ENCODE peak calls at places on chromosomes 4 and X, in four cellular contexts. One of them, this sample, is unnamed.
A peak's percentile ranks its signal among the peaks of the same experiment; 100 is the strongest.

GRCh38 chrX:93419642-93420041 is 253.7 kb downstream of the NAP1L3 start:
- DNase-seq in HepG2: no peak
- DNase-seq in H1: no peak
- DNase-seq in SK-N-SH: no peak
- DNase-seq in this sample: no peak

GRCh38 chr4:84680956-84681355 is 98.0 kb downstream of the CDS1 start:
- DNase-seq in SK-N-SH: no peak
- DNase-seq in H1: no peak
- DNase-seq in HepG2: no peak
- DNase-seq in this sample: no peak

GRCh38 chr4:170990989-170991589 is 822.1 kb upstream of the GALNTL6 start:
- DNase-seq in HepG2: peak; percentile 23
- DNase-seq in H1: peak; percentile 55
- DNase-seq in SK-N-SH: peak; percentile 17
- DNase-seq in this sample: no peak

GRCh38 chrX:101430457-101431078 is 22.5 kb downstream of the HNRNPH2 start:
- DNase-seq in SK-N-SH: no peak
- DNase-seq in H1: no peak
- DNase-seq in HepG2: no peak
- DNase-seq in this sample: no peak

GRCh38 chr4:149264093-149264733 is 551.4 kb downstream of the IQCM start:
- DNase-seq in HepG2: peak; percentile 50
- DNase-seq in H1: peak; percentile 48
- DNase-seq in SK-N-SH: peak; percentile 8
- DNase-seq in this sample: peak; percentile 4

GRCh38 chr4:76856183-76856969 is 41.6 kb downstream of the SOWAHB start:
- DNase-seq in H1: no peak
- DNase-seq in HepG2: peak; percentile 89
- DNase-seq in SK-N-SH: no peak
- DNase-seq in this sample: no peak

GRCh38 chrX:63441717-63442116 is 90.6 kb upstream of the SPIN4 start:
- DNase-seq in SK-N-SH: no peak
- DNase-seq in H1: no peak
- DNase-seq in HepG2: no peak
- DNase-seq in this sample: no peak

GRCh38 chrX:258291-259040 is 22.7 kb upstream of the PLCXD1 start:
- DNase-seq in H1: no peak
- DNase-seq in SK-N-SH: no peak
- DNase-seq in HepG2: no peak
- DNase-seq in this sample: no peak

GRCh38 chr4:54189140-54189539 is 40.0 kb upstream of the PDGFRA start:
- DNase-seq in H1: no peak
- DNase-seq in HepG2: no peak
- DNase-seq in SK-N-SH: no peak
- DNase-seq in this sample: no peak

GRCh38 chr4:8133897-8134542 is 24.6 kb downstream of the ABLIM2 start:
- DNase-seq in HepG2: no peak
- DNase-seq in SK-N-SH: no peak
- DNase-seq in H1: no peak
- DNase-seq in this sample: no peak

GRCh38 chr4:8136972-8137710 is 21.5 kb downstream of the ABLIM2 start:
- DNase-seq in H1: no peak
- DNase-seq in SK-N-SH: no peak
- DNase-seq in HepG2: no peak
- DNase-seq in this sample: no peak

GRCh38 chr4:8132947-8133705 is 25.5 kb downstream of the ABLIM2 start:
- DNase-seq in H1: no peak
- DNase-seq in SK-N-SH: no peak
- DNase-seq in HepG2: no peak
- DNase-seq in this sample: no peak

GRCh38 chr4:8136529-8136928 is 22.1 kb downstream of the ABLIM2 start:
- DNase-seq in H1: no peak
- DNase-seq in HepG2: no peak
- DNase-seq in SK-N-SH: no peak
- DNase-seq in this sample: no peak

DNA sequence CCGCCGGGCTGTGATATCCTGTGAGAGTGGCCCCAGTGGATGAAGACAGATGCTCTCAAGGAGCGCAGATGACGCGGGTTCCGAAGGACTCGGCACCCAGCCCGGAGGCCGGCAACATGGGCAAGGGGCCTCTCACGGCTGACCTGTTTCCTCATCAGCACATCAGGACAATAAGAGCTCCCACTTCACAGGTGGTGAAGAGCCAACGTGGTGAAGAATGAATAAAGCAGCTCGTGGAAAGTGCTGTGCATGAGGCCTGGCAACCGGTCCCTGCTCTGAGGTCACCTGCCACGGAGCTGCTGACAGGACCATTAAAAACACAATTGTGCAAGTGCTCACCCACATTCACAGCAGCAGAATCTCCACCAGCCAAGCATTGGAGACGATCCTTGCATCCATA is 22.9 kb downstream of the ABLIM2 start:
- DNase-seq in H1: no peak
- DNase-seq in HepG2: no peak
- DNase-seq in SK-N-SH: no peak
- DNase-seq in this sample: no peak
- TF ChIP-seq MAX in H1: no peak
- TF ChIP-seq MAX in HepG2: no peak
- TF ChIP-seq MAX in SK-N-SH: no peak
- TF ChIP-seq MAX in this sample: no peak

DNA sequence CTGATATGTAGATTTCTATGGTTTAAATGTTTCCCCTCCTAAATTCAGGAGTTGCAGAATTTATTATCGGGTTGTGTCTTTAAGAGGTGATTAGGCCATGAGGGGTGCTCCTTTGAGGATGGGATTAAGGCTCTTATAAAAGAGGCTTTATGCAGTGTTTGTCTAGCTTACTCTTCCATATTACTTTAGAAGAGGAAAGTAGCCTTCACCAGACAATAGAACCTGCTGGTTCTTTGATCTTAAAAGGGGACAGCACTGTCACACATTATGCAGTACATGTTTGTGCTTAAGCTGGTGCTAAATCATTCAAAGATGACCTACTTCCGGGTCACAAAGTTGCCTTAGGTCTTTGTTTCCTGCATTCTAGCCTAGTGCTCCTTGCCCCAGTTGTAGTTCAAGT is 81.0 kb downstream of the CPXCR1 start:
- DNase-seq in SK-N-SH: no peak
- DNase-seq in HepG2: no peak
- DNase-seq in H1: no peak
- DNase-seq in this sample: no peak
- TF ChIP-seq TCF12 in SK-N-SH: no peak
- TF ChIP-seq TCF12 in HepG2: no peak
- TF ChIP-seq TCF12 in H1: no peak
- TF ChIP-seq TCF12 in this sample: no peak

DNA sequence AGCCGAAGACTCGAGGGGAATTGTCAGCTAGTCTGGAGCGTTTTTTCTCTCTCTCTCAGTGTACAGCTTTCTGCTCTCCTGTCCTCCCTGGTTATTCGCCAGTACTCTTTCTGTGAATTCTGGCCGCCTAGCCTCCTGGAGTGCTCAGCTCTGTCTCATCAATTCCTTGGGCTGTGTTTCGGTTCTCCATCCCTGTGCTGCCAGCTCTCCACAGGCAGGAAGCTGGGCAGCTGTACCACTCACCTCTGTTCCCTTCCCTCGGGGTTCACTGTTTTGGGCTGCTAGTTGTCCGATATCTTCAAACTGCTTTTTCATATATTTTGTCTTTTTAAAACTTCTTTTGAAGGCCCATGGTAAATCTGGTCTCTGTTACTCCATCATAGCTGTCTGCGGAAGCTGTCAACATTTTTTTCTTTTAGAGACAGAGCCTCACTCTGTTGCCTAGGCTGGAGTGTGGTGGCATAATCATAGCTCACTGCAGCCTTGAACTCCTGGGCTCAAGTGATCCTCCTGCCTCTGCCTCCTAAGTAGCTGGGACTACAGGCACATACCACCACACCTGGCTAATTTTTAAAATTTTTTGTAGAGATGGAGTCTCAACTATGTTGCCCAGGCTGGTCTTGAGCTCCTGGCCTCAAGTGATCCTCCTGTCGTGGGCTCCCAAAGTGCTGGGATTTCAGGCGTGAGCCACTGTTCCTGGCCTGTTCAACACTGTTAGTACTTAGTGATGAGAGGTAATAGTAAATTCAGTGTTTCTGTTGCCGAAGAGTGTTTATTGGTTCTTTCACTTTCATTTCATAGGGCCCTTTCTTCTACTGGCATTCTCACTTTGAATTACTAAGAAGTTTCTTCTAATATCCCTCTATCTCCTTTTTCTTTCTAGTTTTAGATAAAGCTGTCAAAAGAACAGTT is 18.6 kb downstream of the ZCCHC4 start:
- DNase-seq in HepG2: no peak
- DNase-seq in H1: no peak
- DNase-seq in SK-N-SH: no peak
- DNase-seq in this sample: no peak
- TF ChIP-seq MAX in HepG2: no peak
- TF ChIP-seq MAX in H1: no peak
- TF ChIP-seq MAX in SK-N-SH: no peak
- TF ChIP-seq MAX in this sample: no peak

GRCh38 chr4:8201341-8201781 is 2.3 kb downstream of the SH3TC1 start:
- DNase-seq in SK-N-SH: no peak
- DNase-seq in HepG2: no peak
- DNase-seq in H1: no peak
- DNase-seq in this sample: peak; percentile 45
- TF ChIP-seq TCF12 in SK-N-SH: no peak
- TF ChIP-seq TCF12 in HepG2: no peak
- TF ChIP-seq TCF12 in H1: no peak
- TF ChIP-seq TCF12 in this sample: peak; percentile 69

GRCh38 chr4:16032871-16033505 is 50.8 kb downstream of the PROM1 start:
- DNase-seq in SK-N-SH: no peak
- DNase-seq in H1: no peak
- DNase-seq in HepG2: no peak
- DNase-seq in this sample: no peak

GRCh38 chr4:16032382-16032743 is 51.5 kb downstream of the PROM1 start:
- DNase-seq in H1: no peak
- DNase-seq in HepG2: peak; percentile 13
- DNase-seq in SK-N-SH: no peak
- DNase-seq in this sample: no peak

GRCh38 chr4:16037901-16038300 is 45.9 kb downstream of the PROM1 start:
- DNase-seq in SK-N-SH: no peak
- DNase-seq in H1: no peak
- DNase-seq in HepG2: no peak
- DNase-seq in this sample: no peak

GRCh38 chr4:16031554-16032381 is 52.1 kb downstream of the PROM1 start:
- DNase-seq in HepG2: no peak
- DNase-seq in H1: no peak
- DNase-seq in SK-N-SH: no peak
- DNase-seq in this sample: no peak

GRCh38 chr4:16034010-16034829 is 49.6 kb downstream of the PROM1 start:
- DNase-seq in H1: no peak
- DNase-seq in HepG2: peak; percentile 83
- DNase-seq in SK-N-SH: no peak
- DNase-seq in this sample: no peak
- TF ChIP-seq MAX in H1: no peak
- TF ChIP-seq MAX in HepG2: no peak
- TF ChIP-seq MAX in SK-N-SH: no peak
- TF ChIP-seq MAX in this sample: no peak

GRCh38 chr4:165199722-165200121 is 7.6 kb upstream of the KLHL2 start:
- DNase-seq in HepG2: no peak
- DNase-seq in H1: no peak
- DNase-seq in SK-N-SH: no peak
- DNase-seq in this sample: no peak
- TF ChIP-seq TCF12 in HepG2: no peak
- TF ChIP-seq TCF12 in H1: no peak
- TF ChIP-seq TCF12 in SK-N-SH: no peak
- TF ChIP-seq TCF12 in this sample: no peak

GRCh38 chrX:103540145-103540544 is 20.9 kb upstream of the RAB40A start:
- DNase-seq in H1: no peak
- DNase-seq in HepG2: no peak
- DNase-seq in SK-N-SH: no peak
- DNase-seq in this sample: no peak
- TF ChIP-seq MAX in H1: no peak
- TF ChIP-seq MAX in HepG2: no peak
- TF ChIP-seq MAX in SK-N-SH: no peak
- TF ChIP-seq MAX in this sample: no peak

GRCh38 chr4:41887821-41888699 is 47.2 kb upstream of the TMEM33 start:
- DNase-seq in HepG2: peak; percentile 23
- DNase-seq in H1: no peak
- DNase-seq in SK-N-SH: no peak
- DNase-seq in this sample: no peak
- TF ChIP-seq TCF12 in HepG2: no peak
- TF ChIP-seq TCF12 in H1: no peak
- TF ChIP-seq TCF12 in SK-N-SH: no peak
- TF ChIP-seq TCF12 in this sample: no peak

This sample was measured in GM12878.